ENCODE peak calls at places on chromosome 10, in eight cellular contexts. Q, B, X, S, L, A, N and V are unnamed samples.

GRCh38 chr10:114374141-114374791 is 30.0 kb downstream of the AFAP1L2 start:
- DNase-seq in Q (no peak), B (no peak), X (no peak), S (peak), L (peak), A (no peak), N (no peak), V (no peak)

GRCh38 chr10:101771380-101771779 is 4.5 kb downstream of the FGF8 start:
- DNase-seq in Q (no peak), B (no peak), X (no peak), S (no peak), L (no peak), A (no peak), N (no peak), V (no peak)

GRCh38 chr10:5538892-5539651 is 14.3 kb downstream of the CALML3 start:
- DNase-seq in Q (no peak), B (no peak), X (peak), S (no peak), L (no peak), A (no peak), N (peak), V (no peak)

GRCh38 chr10:42754155-42755027 is 28.2 kb upstream of the BMS1 start:
- DNase-seq in Q (no peak), B (no peak), X (no peak), S (peak), L (peak), A (no peak), N (peak), V (peak)

GRCh38 chr10:132509506-132510173 is 27.9 kb upstream of the INPP5A start:
- DNase-seq in Q (no peak), B (no peak), X (no peak), S (no peak), L (no peak), A (no peak), N (no peak), V (no peak)

GRCh38 chr10:78264361-78264760 is 230.7 kb downstream of the RPS24 start:
- DNase-seq in Q (no peak), B (no peak), X (no peak), S (no peak), L (no peak), A (no peak), N (no peak), V (no peak)

GRCh38 chr10:103859161-103860141 is 4.1 kb upstream of the SH3PXD2A start:
- DNase-seq in Q (no peak), B (no peak), X (peak), S (peak), L (peak), A (peak), N (peak), V (peak)

GRCh38 chr10:90062786-90063185 is 361.4 kb downstream of the KIF20B start:
- DNase-seq in Q (no peak), B (no peak), X (no peak), S (no peak), L (no peak), A (no peak), N (no peak), V (no peak)

GRCh38 chr10:62433181-62433692 is 59.1 kb downstream of the ZNF365 start:
- DNase-seq in Q (peak), B (peak), X (peak), S (peak), L (peak), A (peak), N (peak), V (peak)

GRCh38 chr10:72812798-72813430 is 80.6 kb upstream of the OIT3 start:
- DNase-seq in Q (no peak), B (peak), X (peak), S (peak), L (peak), A (peak), N (peak), V (no peak)

GRCh38 chr10:129511758-129512157 is 44.7 kb downstream of the MGMT start:
- DNase-seq in Q (no peak), B (no peak), X (no peak), S (no peak), L (no peak), A (no peak), N (no peak), V (no peak)

GRCh38 chr10:21363753-21364104 is 161.8 kb downstream of the SKIDA1 start:
- DNase-seq in Q (no peak), B (no peak), X (peak), S (no peak), L (no peak), A (no peak), N (no peak), V (no peak)

GRCh38 chr10:81838950-81839349 is 36.0 kb upstream of the NRG3 start:
- DNase-seq in Q (no peak), B (no peak), X (no peak), S (no peak), L (peak), A (no peak), N (no peak), V (peak)
- TF ChIP-seq CTCF in Q (no peak), B (no peak), X (no peak), S (peak), L (no peak), A (no peak), N (no peak), V (peak)

DNA sequence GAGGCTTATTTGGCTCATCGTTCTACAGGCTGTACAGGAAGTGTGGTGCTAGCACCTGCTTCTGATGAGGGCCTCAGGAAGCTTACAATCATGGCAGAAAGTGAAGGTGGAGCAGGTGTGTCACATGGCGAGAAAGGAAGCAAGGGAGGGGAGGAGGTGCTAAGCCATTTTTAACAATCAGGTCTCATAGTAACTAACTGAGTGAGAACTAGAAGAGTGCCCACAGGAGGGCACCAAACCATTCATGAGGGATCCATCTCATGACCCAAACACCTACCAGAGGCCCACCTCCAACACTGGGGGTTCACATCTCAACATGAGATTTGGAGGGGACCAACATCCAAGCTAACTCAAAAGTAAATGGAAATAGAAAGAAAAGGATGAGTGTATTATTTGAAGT is 78.1 kb downstream of the CXCL12 start:
- DNase-seq in Q (no peak), B (no peak), X (no peak), S (no peak), L (no peak), A (peak), N (no peak), V (no peak)
- TF ChIP-seq CTCF in Q (peak), B (peak), X (no peak), S (no peak), L (peak), A (no peak), N (no peak), V (no peak)

DNA sequence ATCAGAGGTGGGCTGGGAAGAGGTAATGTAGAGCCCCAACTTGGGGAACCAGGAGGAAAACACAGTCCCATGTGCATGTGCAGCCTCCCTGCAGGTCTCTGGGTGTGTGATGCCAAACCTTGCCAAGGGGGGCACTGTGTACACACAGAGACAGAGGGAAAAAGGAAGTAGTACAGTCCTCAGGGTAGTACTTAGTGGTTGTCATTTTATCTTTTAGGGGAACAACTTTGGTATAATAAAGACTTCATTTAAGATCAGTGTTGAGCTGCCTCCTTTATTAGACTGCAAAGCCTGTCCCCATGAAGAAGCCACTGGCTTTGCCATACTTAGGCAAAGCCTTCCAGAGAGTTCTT is 151.8 kb downstream of the CDH23 start:
- DNase-seq in Q (no peak), B (no peak), X (no peak), S (peak), L (peak), A (no peak), N (peak), V (no peak)
- TF ChIP-seq CTCF in Q (peak), B (peak), X (peak), S (peak), L (peak), A (no peak), N (no peak), V (peak)

DNA sequence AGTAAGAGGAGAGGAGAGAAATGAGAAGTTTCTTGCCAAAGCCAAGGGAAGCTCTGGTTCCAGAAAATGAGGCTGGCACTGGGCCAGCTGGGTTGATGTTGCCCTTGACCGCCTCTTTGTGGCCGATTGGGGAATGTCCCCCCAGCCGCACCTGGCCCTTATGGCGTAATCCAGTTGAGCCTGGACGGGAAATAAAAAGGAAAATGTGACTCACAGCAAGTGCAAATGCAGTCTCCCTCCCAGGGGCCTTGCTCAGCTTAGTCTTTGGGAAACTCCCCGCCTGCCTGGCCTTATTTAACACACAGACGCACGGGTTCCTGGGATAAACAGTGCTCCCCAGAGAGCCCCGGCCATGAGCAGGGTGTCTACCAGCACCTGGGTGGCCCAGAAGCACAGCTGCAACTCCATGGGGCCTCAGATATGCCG is 174.8 kb downstream of the KIAA1217 start:
- DNase-seq in Q (peak), B (peak), X (peak), S (peak), L (peak), A (peak), N (peak), V (peak)
- TF ChIP-seq CTCF in Q (peak), B (peak), X (peak), S (peak), L (peak), A (peak), N (peak), V (peak)

DNA sequence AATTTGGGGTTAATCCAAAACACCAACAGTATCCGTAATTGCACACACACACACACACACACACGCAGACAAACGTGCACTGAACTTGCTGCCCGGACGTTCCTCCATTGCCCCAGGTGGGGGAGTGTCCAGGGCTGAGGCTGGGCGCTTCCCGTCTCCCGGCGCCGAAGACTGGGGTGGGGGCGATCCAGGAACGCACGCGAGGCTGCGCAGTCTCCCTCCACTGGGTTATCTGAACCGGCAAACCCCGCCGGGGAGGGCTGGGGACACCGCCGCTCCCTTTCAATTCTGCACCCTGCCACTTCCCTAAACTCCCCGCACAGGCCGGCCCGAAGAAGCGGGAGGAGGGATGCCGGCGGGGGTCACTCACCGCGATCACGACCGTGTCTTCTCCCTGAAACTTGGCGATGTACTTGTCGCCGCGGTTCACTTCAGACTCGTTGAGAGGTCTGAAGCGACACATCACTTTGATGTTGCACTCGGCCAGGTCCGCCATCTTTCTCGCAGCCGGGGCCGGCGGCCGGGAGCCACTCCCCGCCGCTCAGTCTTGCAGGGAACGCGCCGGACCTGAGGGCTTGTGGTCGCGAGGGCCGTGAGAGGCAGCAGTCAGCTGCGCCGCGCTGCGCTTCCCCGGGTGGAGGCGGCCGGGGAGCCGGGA is 618 bp downstream of the KIF5B start:
- DNase-seq in Q (no peak), B (no peak), X (peak), S (peak), L (peak), A (no peak), N (peak), V (peak)
- TF ChIP-seq CTCF in Q (peak), B (peak), X (no peak), S (peak), L (peak), A (no peak), N (no peak), V (no peak)

GRCh38 chr10:110600487-110601101 is 33.1 kb downstream of the SMC3 start:
- DNase-seq in Q (peak), B (peak), X (peak), S (peak), L (peak), A (peak), N (peak), V (peak)
- TF ChIP-seq CTCF in Q (peak), B (peak), X (peak), S (peak), L (peak), A (peak), N (peak), V (no peak)

GRCh38 chr10:16853809-16854208 is 36.6 kb upstream of the RSU1 start:
- DNase-seq in Q (no peak), B (no peak), X (no peak), S (no peak), L (no peak), A (no peak), N (no peak), V (no peak)

GRCh38 chr10:16854623-16855022 is 37.4 kb upstream of the RSU1 start:
- DNase-seq in Q (no peak), B (no peak), X (peak), S (peak), L (peak), A (no peak), N (peak), V (peak)

GRCh38 chr10:16856567-16856966 is 39.3 kb upstream of the RSU1 start:
- DNase-seq in Q (no peak), B (no peak), X (peak), S (peak), L (peak), A (no peak), N (no peak), V (no peak)

GRCh38 chr10:16856092-16856491 is 38.9 kb upstream of the RSU1 start:
- DNase-seq in Q (no peak), B (no peak), X (peak), S (no peak), L (no peak), A (no peak), N (peak), V (no peak)

DNA sequence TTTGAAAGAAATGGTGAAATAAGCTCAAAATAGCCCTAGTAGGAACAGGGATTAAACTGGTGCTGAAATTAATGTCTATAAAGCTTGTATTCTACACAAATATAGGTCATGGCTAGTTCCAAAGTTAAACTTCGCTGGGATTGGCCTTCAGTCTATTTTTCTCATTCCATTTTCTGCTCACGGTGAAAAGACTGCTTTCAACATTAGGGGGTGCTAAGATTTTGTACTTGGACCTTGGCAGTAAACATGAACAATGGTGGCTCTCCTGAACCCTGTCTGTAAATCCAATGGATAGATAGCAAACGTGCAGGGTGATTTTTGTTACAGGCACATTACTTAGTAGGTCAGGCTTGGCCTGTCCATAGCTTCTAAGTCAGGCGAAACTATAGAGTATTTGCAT is 36.0 kb upstream of the RSU1 start:
- DNase-seq in Q (no peak), B (no peak), X (no peak), S (peak), L (peak), A (peak), N (no peak), V (no peak)
- TF ChIP-seq CTCF in Q (peak), B (peak), X (no peak), S (peak), L (peak), A (peak), N (no peak), V (no peak)